ENCODE peak calls at places on chromosome 20, in five cellular contexts. Q is lower leg skin, V is lower lobe of right lung, R is dorsolateral prefrontal cortex, F is AG10803. W is an unnamed sample.

GRCh38 chr20:4014031-4014474 is 1.3 kb downstream of the RNF24 start:
- DNase-seq in Q (peak; percentile 69), V (no peak), R (peak; percentile 65), F (peak; percentile 82), W (peak; percentile 90)

GRCh38 chr20:771741-772464 is 3.6 kb upstream of the SLC52A3 start:
- DNase-seq in Q (no peak), V (no peak), R (no peak), F (no peak), W (no peak)

GRCh38 chr20:36992802-36993334 is 41.4 kb upstream of the SAMHD1 start:
- DNase-seq in Q (no peak), V (no peak), R (no peak), F (no peak), W (no peak)

GRCh38 chr20:24118096-24118780 is 129.7 kb upstream of the GGTLC1 start:
- DNase-seq in Q (no peak), V (no peak), R (no peak), F (peak; percentile 3), W (no peak)

GRCh38 chr20:48957053-48957481 is 35.6 kb downstream of the ARFGEF2 start:
- DNase-seq in Q (no peak), V (no peak), R (no peak), F (no peak), W (peak; percentile 46)

GRCh38 chr20:52422574-52423463 is 231.2 kb upstream of the ZFP64 start:
- DNase-seq in Q (no peak), V (no peak), R (no peak), F (peak; percentile 60), W (no peak)

GRCh38 chr20:41386502-41387427 is 20.1 kb upstream of the EMILIN3 start:
- DNase-seq in Q (no peak), V (peak; percentile 32), R (no peak), F (peak; percentile 82), W (peak; percentile 37)

GRCh38 chr20:50610212-50610718 is 81.1 kb downstream of the RIPOR3 start:
- DNase-seq in Q (no peak), V (no peak), R (no peak), F (no peak), W (no peak)

GRCh38 chr20:32966382-32966781 is 37.9 kb downstream of the SUN5 start:
- DNase-seq in Q (peak; percentile 4), V (no peak), R (no peak), F (no peak), W (no peak)
- H3K4me3 ChIP-seq in Q (no peak overlapping the region), V (no peak overlapping the region), R (no peak overlapping the region), F (no peak overlapping the region), W (no peak overlapping the region)

GRCh38 chr20:44011251-44011940 is 96.7 kb downstream of the TOX2 start:
- DNase-seq in Q (no peak), V (no peak), R (no peak), F (no peak), W (no peak)
- H3K4me3 ChIP-seq in Q (no peak overlapping the region), V (no peak overlapping the region), R (no peak overlapping the region), F (no peak overlapping the region), W (no peak overlapping the region)

GRCh38 chr20:45814314-45814713 is 1.9 kb downstream of the UBE2C start:
- DNase-seq in Q (no peak), V (no peak), R (no peak), F (no peak), W (no peak)
- H3K4me3 ChIP-seq in Q (no peak overlapping the region), V (no peak overlapping the region), R (no peak overlapping the region), F (no peak overlapping the region), W (no peak overlapping the region)

DNA sequence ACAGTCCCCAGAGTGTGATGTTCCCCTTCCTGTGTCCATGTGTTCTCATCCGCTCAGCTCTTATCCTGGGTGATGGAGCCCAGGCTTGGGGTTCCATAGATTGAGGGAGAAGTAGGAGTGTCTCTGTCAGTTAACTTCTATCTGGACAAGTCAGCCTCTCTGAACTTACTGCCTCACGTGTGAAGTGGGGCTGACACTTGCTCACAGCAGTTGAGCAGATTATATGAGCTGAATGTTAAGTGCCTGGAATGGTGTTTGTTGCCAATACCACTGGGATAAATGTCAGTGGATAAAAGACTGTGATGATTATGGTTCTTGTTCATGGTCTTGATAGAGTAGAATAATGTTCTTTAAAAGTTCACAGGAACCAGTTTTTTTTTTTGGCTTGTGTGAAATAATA is 17.1 kb upstream of the EFCAB8 start:
- DNase-seq in Q (no peak), V (no peak), R (no peak), F (no peak), W (no peak)
- H3K4me3 ChIP-seq in Q (no peak overlapping the region), V (no peak overlapping the region), R (no peak overlapping the region), F (no peak overlapping the region), W (no peak overlapping the region)

GRCh38 chr20:2752631-2753455 is 47.6 kb downstream of the CPXM1 start:
- DNase-seq in Q (no peak), V (peak; percentile 64), R (no peak), F (peak; percentile 18), W (peak; percentile 50)
- H3K4me3 ChIP-seq in Q (no peak overlapping the region), V (peak overlapping the region; percentile 59), R (peak overlapping the region; percentile 31), F (peak overlapping the region; percentile 35), W (peak overlapping the region; percentile 42)

W was measured in cardiac fibroblast.